ENCODE peak calls at places on chromosome 15, in nine cellular contexts. C, A, Q, N, L, D, H, G and I are unnamed samples.

GRCh38 chr15:32669870-32670623 is 28.5 kb downstream of the SCG5 start:
- DNase-seq in C (no peak), A (peak; percentile 71), Q (no peak), N (no peak), L (peak; percentile 94), D (no peak), H (no peak), G (peak; percentile 55), I (no peak)

GRCh38 chr15:73196113-73196512 is 143.8 kb downstream of the NEO1 start:
- DNase-seq in C (no peak), A (no peak), Q (no peak), N (no peak), L (no peak), D (no peak), H (no peak), G (no peak), I (no peak)

GRCh38 chr15:45855907-45856579 is 221.2 kb downstream of the SQOR start:
- DNase-seq in C (no peak), A (peak; percentile 27), Q (no peak), N (no peak), L (no peak), D (no peak), H (no peak), G (peak; percentile 95), I (no peak)

GRCh38 chr15:60095711-60096110 is 91.6 kb downstream of the FOXB1 start:
- DNase-seq in C (no peak), A (no peak), Q (no peak), N (no peak), L (no peak), D (no peak), H (no peak), G (no peak), I (no peak)

GRCh38 chr15:70343961-70344360 is 246.2 kb upstream of the TLE3 start:
- DNase-seq in C (no peak), A (no peak), Q (no peak), N (no peak), L (peak; percentile 40), D (peak; percentile 6), H (no peak), G (no peak), I (no peak)

GRCh38 chr15:74776851-74777768 is 4.8 kb upstream of the CSK start:
- DNase-seq in C (no peak), A (no peak), Q (no peak), N (no peak), L (no peak), D (peak; percentile 37), H (peak; percentile 41), G (no peak), I (peak; percentile 56)

GRCh38 chr15:60682115-60682514 is 203.2 kb upstream of the ICE2 start:
- DNase-seq in C (no peak), A (peak; percentile 43), Q (no peak), N (no peak), L (no peak), D (no peak), H (no peak), G (no peak), I (no peak)

GRCh38 chr15:90570643-90571042 is 40.9 kb downstream of the CRTC3 start:
- DNase-seq in C (no peak), A (no peak), Q (no peak), N (no peak), L (no peak), D (no peak), H (no peak), G (no peak), I (no peak)

GRCh38 chr15:61396235-61396927 is 167.3 kb upstream of the RORA start:
- DNase-seq in C (no peak), A (no peak), Q (no peak), N (no peak), L (no peak), D (no peak), H (no peak), G (no peak), I (no peak)

GRCh38 chr15:64813075-64813474 is 12.4 kb downstream of the PIF1 start:
- DNase-seq in C (no peak), A (no peak), Q (no peak), N (no peak), L (no peak), D (no peak), H (no peak), G (peak; percentile 10), I (no peak)

GRCh38 chr15:55289573-55290360 is at the start of gene RAB27A:
- DNase-seq in C (peak; percentile 88), A (peak; percentile 49), Q (peak; percentile 71), N (no peak), L (peak; percentile 92), D (peak; percentile 81), H (peak; percentile 79), G (peak; percentile 78), I (peak; percentile 74)

GRCh38 chr15:38671003-38671382 is 106.4 kb upstream of the RASGRP1 start:
- DNase-seq in C (no peak), A (no peak), Q (no peak), N (no peak), L (no peak), D (no peak), H (no peak), G (no peak), I (no peak)

GRCh38 chr15:72074335-72075060 is 43.5 kb downstream of the MYO9A start:
- DNase-seq in C (no peak), A (no peak), Q (no peak), N (no peak), L (no peak), D (no peak), H (no peak), G (no peak), I (no peak)

GRCh38 chr15:32879980-32880379 is 162.2 kb downstream of the GREM1 start:
- DNase-seq in C (no peak), A (no peak), Q (no peak), N (no peak), L (no peak), D (no peak), H (no peak), G (no peak), I (no peak)

GRCh38 chr15:87816016-87816415 is 440.5 kb downstream of the NTRK3 start:
- DNase-seq in C (no peak), A (peak; percentile 3), Q (no peak), N (no peak), L (no peak), D (no peak), H (no peak), G (no peak), I (no peak)

GRCh38 chr15:49421991-49422390 is 1.1 kb upstream of the FGF7 start:
- DNase-seq in C (peak; percentile 69), A (peak; percentile 54), Q (peak; percentile 39), N (no peak), L (peak; percentile 86), D (peak; percentile 41), H (peak; percentile 25), G (peak; percentile 63), I (peak; percentile 27)
- TF ChIP-seq CTCF in C (peak; percentile 80), A (peak; percentile 86), Q (peak; percentile 83), N (peak; percentile 44), L (peak; percentile 27), D (peak; percentile 66), H (peak; percentile 82), G (peak; percentile 78), I (peak; percentile 82)

GRCh38 chr15:44545934-44546802 is 9.2 kb downstream of the EIF3J start:
- DNase-seq in C (no peak), A (peak; percentile 54), Q (no peak), N (no peak), L (no peak), D (no peak), H (no peak), G (peak; percentile 57), I (no peak)
- TF ChIP-seq CTCF in C (no peak), A (peak; percentile 69), Q (peak; percentile 8), N (peak; percentile 40), L (no peak), D (no peak), H (no peak), G (peak; percentile 38), I (peak; percentile 42)

GRCh38 chr15:41698779-41699178 is 38.6 kb downstream of the MGA start:
- DNase-seq in C (no peak), A (peak; percentile 68), Q (no peak), N (peak; percentile 2), L (no peak), D (no peak), H (no peak), G (peak; percentile 4), I (no peak)

GRCh38 chr15:41692049-41692448 is 31.8 kb downstream of the MGA start:
- DNase-seq in C (no peak), A (no peak), Q (no peak), N (no peak), L (no peak), D (no peak), H (no peak), G (no peak), I (no peak)

GRCh38 chr15:41691471-41691870 is 31.3 kb downstream of the MGA start:
- DNase-seq in C (no peak), A (no peak), Q (no peak), N (no peak), L (no peak), D (no peak), H (no peak), G (peak; percentile 20), I (no peak)

GRCh38 chr15:41693757-41694156 is 33.6 kb downstream of the MGA start:
- DNase-seq in C (no peak), A (no peak), Q (no peak), N (no peak), L (no peak), D (no peak), H (no peak), G (no peak), I (no peak)

DNA sequence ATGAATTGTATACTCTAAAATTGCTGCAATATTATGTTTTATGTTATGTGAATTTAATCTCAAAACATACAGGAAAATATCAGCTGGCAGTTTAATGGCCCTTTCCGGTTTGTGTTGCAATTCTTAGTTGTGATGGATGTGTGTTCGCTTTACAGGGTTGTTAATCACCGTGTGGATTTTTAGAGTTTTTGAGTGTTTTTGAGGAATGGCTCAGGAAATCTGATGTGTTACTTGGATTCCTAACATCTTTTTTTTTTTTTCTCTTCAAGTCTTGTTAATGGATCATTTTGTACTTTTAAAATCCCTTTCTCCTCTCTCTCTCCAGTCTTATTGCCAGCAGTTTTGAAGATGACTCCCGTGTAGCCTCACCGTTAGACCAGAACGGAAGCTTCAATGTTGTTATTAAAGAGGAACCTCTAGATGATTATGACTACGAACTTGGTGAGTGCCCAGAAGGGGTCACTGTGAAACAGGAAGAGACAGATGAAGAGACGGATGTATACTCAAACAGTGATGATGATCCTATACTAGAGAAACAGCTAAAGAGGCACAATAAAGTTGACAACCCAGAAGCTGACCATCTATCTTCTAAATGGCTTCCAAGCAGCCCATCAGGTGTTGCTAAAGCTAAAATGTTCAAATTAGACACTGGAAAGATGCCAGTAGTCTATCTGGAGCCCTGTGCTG is 35.7 kb downstream of the MGA start:
- DNase-seq in C (no peak), A (peak; percentile 26), Q (no peak), N (no peak), L (no peak), D (no peak), H (peak; percentile 5), G (peak; percentile 29), I (no peak)
- TF ChIP-seq CTCF in C (no peak), A (peak; percentile 50), Q (no peak), N (peak; percentile 35), L (no peak), D (no peak), H (no peak), G (peak; percentile 19), I (peak; percentile 56)

DNA sequence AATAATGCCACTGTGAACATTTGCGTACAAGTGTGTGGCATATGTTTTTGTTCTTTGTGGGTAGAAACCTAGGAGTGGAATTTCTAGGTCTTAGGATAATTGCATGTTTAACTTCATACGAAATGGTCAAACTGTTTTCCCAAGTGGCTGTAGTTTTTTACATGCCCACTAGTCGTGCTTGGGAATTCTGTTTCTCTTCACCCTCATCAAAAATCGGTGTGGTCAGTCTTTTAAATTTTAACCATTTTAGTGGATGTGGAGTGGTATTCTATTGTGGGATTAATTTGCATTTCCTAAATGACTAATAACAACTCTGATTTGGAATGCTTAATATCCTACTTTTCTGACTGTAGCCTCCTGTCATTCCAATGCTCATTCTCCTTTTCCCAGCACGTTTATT is 27.6 kb downstream of the ZFAND6 start:
- DNase-seq in C (no peak), A (no peak), Q (no peak), N (no peak), L (no peak), D (no peak), H (no peak), G (no peak), I (no peak)
- TF ChIP-seq CTCF in C (no peak), A (peak; percentile 55), Q (no peak), N (peak; percentile 23), L (no peak), D (no peak), H (no peak), G (no peak), I (no peak)